ENCODE peak calls at places on chromosomes 16 and 17, in six cellular contexts. R is H9, H is AG09319, W is fibroblast of the aortic adventitia, B is astrocyte, X is tibial artery. A is an unnamed sample.

GRCh38 chr17:6636616-6637457 is 3.7 kb downstream of the KIAA0753 start:
- DNase-seq in H (no peak), R (no peak), X (peak), B (no peak), W (no peak), A (no peak)

GRCh38 chr16:28311913-28312312 is 19.6 kb downstream of the SBK1 start:
- DNase-seq in B (no peak), X (no peak), R (no peak), W (no peak), H (no peak), A (no peak)

GRCh38 chr17:68711858-68712257 is 110.7 kb upstream of the FAM20A start:
- DNase-seq in R (no peak), H (peak), X (no peak), W (peak), B (no peak), A (no peak)

GRCh38 chr17:39016193-39017153 is 49.3 kb upstream of the FBXO47 start:
- DNase-seq in B (no peak), W (no peak), X (no peak), H (no peak), R (no peak), A (no peak)

GRCh38 chr16:89922884-89923639 is at the start of gene TUBB3:
- DNase-seq in B (peak), H (peak), W (peak), R (peak), X (peak), A (no peak)

GRCh38 chr17:79630821-79631639 is 20.2 kb upstream of the RBFOX3 start:
- DNase-seq in X (peak), H (no peak), R (peak), B (no peak), W (no peak), A (no peak)

GRCh38 chr16:50068550-50068949 is 2.8 kb downstream of the HEATR3 start:
- DNase-seq in X (no peak), R (no peak), W (peak), B (peak), H (no peak), A (peak)

GRCh38 chr17:75353176-75353575 is 52.3 kb downstream of the GRB2 start:
- DNase-seq in W (no peak), R (no peak), H (no peak), X (no peak), B (no peak), A (no peak)

GRCh38 chr17:4035081-4035680 is 70.9 kb upstream of the ATP2A3 start:
- DNase-seq in R (no peak), H (no peak), W (no peak), X (no peak), B (no peak), A (no peak)

GRCh38 chr17:73492802-73493139 is 151.5 kb downstream of the SDK2 start:
- DNase-seq in W (no peak), X (no peak), B (no peak), H (no peak), R (peak), A (no peak)

GRCh38 chr17:39632153-39632941 is 4.6 kb upstream of the STARD3 start:
- DNase-seq in H (no peak), R (no peak), W (no peak), B (no peak), X (no peak), A (no peak)

GRCh38 chr16:27222499-27223225 is 19.3 kb downstream of the KDM8 start:
- DNase-seq in B (peak), H (peak), W (peak), R (no peak), X (no peak), A (no peak)

GRCh38 chr17:78075545-78075944 is 53.0 kb downstream of the TMC6 start:
- DNase-seq in H (no peak), R (no peak), W (no peak), X (no peak), B (no peak), A (no peak)

GRCh38 chr16:11045441-11045840 is 101.1 kb downstream of the CLEC16A start:
- DNase-seq in H (no peak), R (no peak), X (no peak), B (no peak), W (no peak), A (no peak)

GRCh38 chr16:50038756-50039529 is 13.9 kb downstream of the CNEP1R1 start:
- DNase-seq in B (no peak), W (no peak), X (peak), H (no peak), R (no peak), A (no peak)

GRCh38 chr16:78675312-78675711 is 575.9 kb downstream of the WWOX start:
- DNase-seq in H (no peak), W (no peak), B (no peak), X (no peak), R (no peak), A (no peak)

GRCh38 chr17:30958187-30958586 is 12.7 kb upstream of the RNF135 start:
- DNase-seq in X (peak), W (no peak), H (no peak), R (no peak), B (no peak), A (no peak)

GRCh38 chr17:73613271-73613941 is 30.8 kb downstream of the SDK2 start:
- DNase-seq in B (no peak), X (no peak), W (no peak), R (peak), H (no peak), A (no peak)

GRCh38 chr16:22210854-22211253 is 4.8 kb downstream of the EEF2K start:
- DNase-seq in B (no peak), H (no peak), X (no peak), R (no peak), W (no peak), A (no peak)

GRCh38 chr17:78104540-78104941 is 24.0 kb downstream of the TMC6 start:
- DNase-seq in H (no peak), W (no peak), X (peak), R (peak), B (no peak), A (no peak)

GRCh38 chr17:48270896-48271295 is 159.1 kb downstream of the SKAP1 start:
- DNase-seq in H (no peak), X (no peak), B (no peak), W (no peak), R (no peak), A (no peak)

GRCh38 chr16:87235810-87236515 is 81.2 kb downstream of the C16orf95 start:
- DNase-seq in W (no peak), H (no peak), R (peak), B (no peak), X (peak), A (no peak)
- TF ChIP-seq CTCF in W (no peak), H (no peak), R (peak), B (no peak), X (no peak), A (no peak)

GRCh38 chr17:2435852-2436251 is 35.0 kb upstream of the MNT start:
- DNase-seq in B (no peak), W (no peak), R (no peak), X (no peak), H (no peak), A (no peak)
- TF ChIP-seq CTCF in B (no peak), W (no peak), R (no peak), X (no peak), H (no peak), A (no peak)

DNA sequence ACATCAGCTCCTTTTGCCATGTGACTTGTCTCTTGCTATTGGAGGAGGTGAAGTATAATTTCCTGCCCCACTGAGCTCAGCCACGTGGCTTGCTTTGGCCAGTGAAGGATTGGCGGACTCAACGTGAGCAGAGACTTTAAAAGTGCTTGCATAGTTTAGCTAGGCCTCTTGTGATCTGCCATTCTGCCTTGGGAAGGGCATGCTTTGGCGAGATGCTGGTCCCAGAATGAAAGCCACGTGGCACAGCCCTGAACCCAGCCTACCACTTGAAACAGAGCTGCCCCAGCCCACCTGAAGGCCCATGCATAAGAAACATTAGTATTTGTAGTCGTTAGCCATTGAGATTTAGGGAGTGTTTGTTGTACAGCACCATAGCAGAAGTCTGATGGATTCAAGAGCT is 148.2 kb downstream of the TMEM132E start:
- DNase-seq in H (no peak), X (no peak), R (peak), W (no peak), B (no peak), A (no peak)
- TF ChIP-seq CTCF in H (no peak), X (no peak), R (no peak), W (no peak), B (no peak), A (no peak)

GRCh38 chr16:75632857-75633256 is 9.8 kb upstream of the ADAT1 start:
- DNase-seq in R (no peak), H (no peak), W (no peak), X (no peak), B (no peak), A (no peak)
- TF ChIP-seq CTCF in R (no peak), H (no peak), W (no peak), X (no peak), B (no peak), A (no peak)

DNA sequence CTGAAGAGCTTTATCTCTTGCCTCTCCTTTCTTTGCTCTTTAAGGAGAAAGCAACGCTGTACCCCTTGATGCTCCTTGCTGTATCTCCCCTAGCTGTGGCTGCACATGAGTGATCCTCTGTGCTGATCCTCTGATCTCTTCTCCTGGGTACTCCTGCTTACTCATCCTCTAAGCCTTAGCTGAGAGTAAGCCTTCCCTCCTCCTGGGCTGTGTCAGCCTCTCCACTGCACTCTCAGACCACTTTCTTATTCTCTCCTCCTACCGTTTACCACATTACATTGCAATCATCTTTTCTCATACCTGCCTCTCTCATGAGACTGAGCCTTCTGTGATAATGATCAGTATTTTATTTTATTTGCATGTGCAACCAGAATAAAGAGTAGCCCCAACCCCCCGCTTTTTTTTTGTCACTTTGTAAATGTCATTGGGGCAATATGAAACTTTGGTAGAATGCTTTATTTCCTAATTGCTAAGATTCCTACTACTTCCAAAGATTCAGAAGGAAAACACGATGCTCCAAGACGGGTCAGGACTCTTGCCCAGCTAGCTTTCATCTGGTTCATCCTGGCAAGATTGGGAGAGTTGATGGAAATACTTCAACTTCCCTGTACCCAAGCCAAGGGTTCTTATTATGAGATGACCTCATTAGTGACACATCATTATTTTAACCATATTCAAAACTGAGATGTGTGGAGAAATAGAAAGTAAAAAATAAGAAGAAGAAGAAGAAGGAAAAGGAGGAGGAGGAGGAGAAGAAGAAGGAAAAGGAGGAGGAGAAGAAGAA is 25.3 kb downstream of the SOX9 start:
- DNase-seq in H (no peak), X (no peak), B (peak), W (no peak), R (no peak), A (no peak)
- TF ChIP-seq CTCF in H (no peak), X (no peak), B (no peak), W (no peak), R (no peak), A (no peak)

GRCh38 chr16:4814542-4815173 is 12.2 kb upstream of the ROGDI start:
- DNase-seq in H (no peak), R (no peak), X (no peak), B (no peak), W (no peak), A (no peak)
- TF ChIP-seq CTCF in H (no peak), R (peak), X (no peak), B (no peak), W (no peak), A (no peak)

GRCh38 chr17:17387461-17388362 is 84.5 kb downstream of the NT5M start:
- DNase-seq in X (no peak), W (no peak), H (no peak), R (peak), B (no peak), A (no peak)
- TF ChIP-seq CTCF in X (no peak), W (no peak), H (no peak), R (peak), B (peak), A (no peak)

A was measured in AG04449.